ENCODE peak calls at places on chromosomes 13 and 19, in eight cellular contexts. T, O, S, R, D, N, Z and L are unnamed samples.

GRCh38 chr19:30830875-30831274 is 458.7 kb downstream of the ZNF536 start:
- DNase-seq in T (no peak), O (no peak), S (no peak), R (no peak), D (no peak), N (no peak), Z (no peak), L (no peak)

GRCh38 chr13:78215458-78215857 is 296.8 kb upstream of the EDNRB start:
- DNase-seq in T (no peak), O (no peak), S (no peak), R (no peak), D (no peak), N (no peak), Z (no peak), L (no peak)

GRCh38 chr13:92137519-92137918 is 739.1 kb downstream of the GPC5 start:
- DNase-seq in T (no peak), O (no peak), S (no peak), R (no peak), D (no peak), N (no peak), Z (no peak), L (no peak)

GRCh38 chr13:33676700-33677048 is 141.3 kb upstream of the RFC3 start:
- DNase-seq in T (peak), O (no peak), S (peak), R (no peak), D (peak), N (no peak), Z (no peak), L (peak)

GRCh38 chr19:37932985-37933953 is 26.3 kb downstream of the SIPA1L3 start:
- DNase-seq in T (peak), O (no peak), S (peak), R (no peak), D (no peak), N (no peak), Z (no peak), L (no peak)

GRCh38 chr13:41658057-41658642 is 200.8 kb downstream of the RGCC start:
- DNase-seq in T (no peak), O (no peak), S (no peak), R (peak), D (peak), N (no peak), Z (no peak), L (no peak)

GRCh38 chr13:25059943-25060342 is 36.0 kb upstream of the PABPC3 start:
- DNase-seq in T (no peak), O (no peak), S (no peak), R (no peak), D (no peak), N (no peak), Z (no peak), L (no peak)

GRCh38 chr19:17944301-17944700 is 11.5 kb downstream of the CCDC124 start:
- DNase-seq in T (peak), O (no peak), S (no peak), R (no peak), D (peak), N (no peak), Z (no peak), L (no peak)

GRCh38 chr19:10283786-10284540 is 2.8 kb upstream of the ICAM4 start:
- DNase-seq in T (no peak), O (no peak), S (no peak), R (no peak), D (no peak), N (no peak), Z (no peak), L (no peak)

GRCh38 chr13:40109324-40109958 is 454.0 kb downstream of the COG6 start:
- DNase-seq in T (peak), O (no peak), S (no peak), R (peak), D (peak), N (no peak), Z (no peak), L (no peak)

GRCh38 chr19:4577020-4577782 is 17.7 kb upstream of the SEMA6B start:
- DNase-seq in T (no peak), O (no peak), S (no peak), R (no peak), D (no peak), N (no peak), Z (no peak), L (no peak)

GRCh38 chr19:52270266-52270885 is 989 bp downstream of the ZNF766 start:
- DNase-seq in T (peak), O (no peak), S (peak), R (no peak), D (no peak), N (no peak), Z (no peak), L (no peak)

GRCh38 chr19:16327131-16327450 is 2.5 kb downstream of the KLF2 start:
- DNase-seq in T (no peak), O (no peak), S (no peak), R (no peak), D (no peak), N (no peak), Z (no peak), L (no peak)

GRCh38 chr19:19385900-19386339 is 19.6 kb upstream of the GATAD2A start:
- DNase-seq in T (no peak), O (peak), S (no peak), R (no peak), D (no peak), N (peak), Z (no peak), L (no peak)

GRCh38 chr13:74361274-74361673 is 227.1 kb upstream of the KLF12 start:
- DNase-seq in T (no peak), O (no peak), S (no peak), R (no peak), D (no peak), N (no peak), Z (no peak), L (no peak)

GRCh38 chr13:111639196-111639705 is 318.8 kb downstream of the TEX29 start:
- DNase-seq in T (no peak), O (no peak), S (no peak), R (no peak), D (no peak), N (no peak), Z (no peak), L (no peak)

GRCh38 chr19:4061683-4062575 is 4.8 kb downstream of the ZBTB7A start:
- DNase-seq in T (no peak), O (no peak), S (peak), R (no peak), D (no peak), N (no peak), Z (no peak), L (no peak)

GRCh38 chr19:19224852-19225494 is 13.2 kb downstream of the NCAN start:
- DNase-seq in T (peak), O (peak), S (peak), R (no peak), D (peak), N (peak), Z (no peak), L (no peak)

GRCh38 chr19:23093832-23094231 is 23.0 kb upstream of the ZNF730 start:
- DNase-seq in T (no peak), O (no peak), S (no peak), R (no peak), D (no peak), N (no peak), Z (no peak), L (no peak)

GRCh38 chr19:17718988-17719711 is at the start of gene MAP1S:
- DNase-seq in T (peak), O (peak), S (peak), R (no peak), D (no peak), N (peak), Z (no peak), L (peak)

GRCh38 chr19:2034729-2035589 is 16.1 kb downstream of the MKNK2 start:
- DNase-seq in T (peak), O (peak), S (peak), R (no peak), D (no peak), N (peak), Z (peak), L (no peak)

GRCh38 chr13:47168086-47168485 is 271.2 kb upstream of the HTR2A start:
- DNase-seq in T (no peak), O (no peak), S (no peak), R (no peak), D (peak), N (no peak), Z (no peak), L (no peak)

GRCh38 chr19:39546599-39546998 is 6.6 kb upstream of the EID2 start:
- DNase-seq in T (no peak), O (no peak), S (no peak), R (no peak), D (no peak), N (no peak), Z (no peak), L (no peak)

GRCh38 chr13:33744589-33745369 is 73.2 kb upstream of the RFC3 start:
- DNase-seq in T (peak), O (no peak), S (no peak), R (no peak), D (no peak), N (no peak), Z (no peak), L (no peak)

GRCh38 chr13:54124700-54125099 is 1096.1 kb downstream of the OLFM4 start:
- DNase-seq in T (no peak), O (no peak), S (no peak), R (no peak), D (no peak), N (no peak), Z (no peak), L (no peak)

GRCh38 chr19:37551123-37551993 is 43.2 kb downstream of the ZNF571 start:
- DNase-seq in T (peak), O (peak), S (no peak), R (no peak), D (no peak), N (peak), Z (no peak), L (no peak)

GRCh38 chr19:49387936-49388372 is at the start of gene KASH5:
- DNase-seq in T (no peak), O (peak), S (peak), R (no peak), D (no peak), N (peak), Z (peak), L (no peak)

GRCh38 chr19:29492761-29493160 is 33.0 kb upstream of the VSTM2B start:
- DNase-seq in T (no peak), O (no peak), S (no peak), R (no peak), D (no peak), N (no peak), Z (no peak), L (peak)

GRCh38 chr19:51573331-51573730 is 2.2 kb downstream of the ZNF175 start:
- DNase-seq in T (no peak), O (no peak), S (no peak), R (no peak), D (no peak), N (no peak), Z (no peak), L (no peak)

GRCh38 chr13:53206455-53206854 is 177.8 kb downstream of the OLFM4 start:
- DNase-seq in T (peak), O (no peak), S (no peak), R (no peak), D (no peak), N (no peak), Z (no peak), L (no peak)

GRCh38 chr19:12093777-12094176 is 29.2 kb downstream of the ZNF844 start:
- DNase-seq in T (no peak), O (no peak), S (no peak), R (no peak), D (no peak), N (no peak), Z (no peak), L (no peak)

GRCh38 chr13:52169839-52170238 is 10.4 kb upstream of the NEK3 start:
- DNase-seq in T (no peak), O (no peak), S (no peak), R (no peak), D (no peak), N (no peak), Z (no peak), L (no peak)